ENCODE peak calls at places on chromosomes 1 and 21, in seven cellular contexts. X is GM23338, K is left ventricle myocardium inferior, V is fibroblast of villous mesenchyme, L is psoas muscle, H is kidney, T is cardiac fibroblast. E is an unnamed sample.

GRCh38 chr1:32500387-32501209 is 35.7 kb downstream of the ZBTB8B start:
- DNase-seq in X (peak; percentile 85), K (peak; percentile 82), V (peak; percentile 60), L (peak; percentile 79), H (peak; percentile 83), T (peak; percentile 59), E (no peak)

GRCh38 chr1:168582690-168583325 is 6.4 kb downstream of the XCL1 start:
- DNase-seq in X (no peak), K (no peak), V (peak; percentile 41), L (no peak), H (no peak), T (peak; percentile 7), E (no peak)

GRCh38 chr1:225660544-225660946 is 7.6 kb upstream of the ENAH start:
- DNase-seq in X (no peak), K (no peak), V (no peak), L (no peak), H (no peak), T (no peak), E (no peak)

GRCh38 chr1:212366901-212367300 is 47.8 kb downstream of the PACC1 start:
- DNase-seq in X (no peak), K (no peak), V (peak; percentile 36), L (no peak), H (no peak), T (peak; percentile 62), E (no peak)

GRCh38 chr1:41666991-41667631 is 182.6 kb upstream of the EDN2 start:
- DNase-seq in X (no peak), K (no peak), V (no peak), L (no peak), H (peak; percentile 69), T (peak; percentile 42), E (no peak)

GRCh38 chr1:31101147-31101502 is 35.6 kb upstream of the PUM1 start:
- DNase-seq in X (no peak), K (no peak), V (peak; percentile 93), L (no peak), H (no peak), T (peak; percentile 67), E (no peak)

GRCh38 chr1:243595527-243596206 is 254.4 kb downstream of the AKT3 start:
- DNase-seq in X (no peak), K (no peak), V (peak; percentile 69), L (no peak), H (no peak), T (peak; percentile 82), E (no peak)

GRCh38 chr1:160078392-160079195 is 2.7 kb upstream of the KCNJ9 start:
- DNase-seq in X (peak; percentile 75), K (no peak), V (peak; percentile 18), L (no peak), H (peak; percentile 41), T (peak; percentile 46), E (no peak)

GRCh38 chr1:90717665-90718410 is 736 bp upstream of the BARHL2 start:
- DNase-seq in X (peak; percentile 89), K (no peak), V (no peak), L (no peak), H (no peak), T (no peak), E (no peak)

GRCh38 chr1:216812966-216813365 is 89.7 kb upstream of the ESRRG start:
- DNase-seq in X (no peak), K (no peak), V (no peak), L (no peak), H (no peak), T (no peak), E (no peak)

GRCh38 chr1:57674803-57675202 is 250.9 kb upstream of the DAB1 start:
- DNase-seq in X (no peak), K (no peak), V (no peak), L (no peak), H (no peak), T (peak; percentile 14), E (no peak)

GRCh38 chr1:157195521-157196244 is 57.5 kb upstream of the ETV3 start:
- DNase-seq in X (no peak), K (no peak), V (no peak), L (no peak), H (no peak), T (no peak), E (no peak)

GRCh38 chr1:107141491-107142369 is 891 bp downstream of the NTNG1 start:
- DNase-seq in X (peak; percentile 73), K (no peak), V (peak; percentile 57), L (peak; percentile 21), H (peak; percentile 77), T (peak; percentile 70), E (peak; percentile 32)

GRCh38 chr1:42944207-42944928 is 14.3 kb downstream of the SLC2A1 start:
- DNase-seq in X (no peak), K (peak; percentile 77), V (no peak), L (no peak), H (peak; percentile 73), T (no peak), E (no peak)

GRCh38 chr1:43868741-43869067 is 64.9 kb upstream of the ARTN start:
- DNase-seq in X (no peak), K (no peak), V (peak; percentile 92), L (no peak), H (no peak), T (peak; percentile 60), E (no peak)

GRCh38 chr1:115214098-115214497 is 124.0 kb downstream of the NGF start:
- DNase-seq in X (no peak), K (no peak), V (no peak), L (no peak), H (no peak), T (no peak), E (no peak)

GRCh38 chr21:36235058-36235582 is 78.5 kb downstream of the DOP1B start:
- DNase-seq in X (no peak), K (no peak), V (peak; percentile 95), L (no peak), H (no peak), T (no peak), E (no peak)

GRCh38 chr1:156122519-156123355 is 8.2 kb downstream of the LMNA start:
- DNase-seq in X (no peak), K (peak; percentile 85), V (peak; percentile 95), L (peak; percentile 86), H (peak; percentile 93), T (peak; percentile 92), E (peak; percentile 65)

GRCh38 chr1:46466477-46467182 is 23.0 kb upstream of the DMBX1 start:
- DNase-seq in X (peak; percentile 83), K (peak; percentile 40), V (no peak), L (peak; percentile 40), H (peak; percentile 81), T (no peak), E (no peak)

GRCh38 chr1:115317101-115318012 is 20.7 kb downstream of the NGF start:
- DNase-seq in X (no peak), K (no peak), V (peak; percentile 70), L (no peak), H (no peak), T (no peak), E (no peak)

GRCh38 chr21:42760977-42761751 is 107.7 kb downstream of the PDE9A start:
- DNase-seq in X (no peak), K (no peak), V (no peak), L (no peak), H (no peak), T (no peak), E (no peak)

GRCh38 chr1:218481116-218481775 is 136.1 kb downstream of the TGFB2 start:
- DNase-seq in X (no peak), K (no peak), V (no peak), L (no peak), H (no peak), T (peak; percentile 69), E (no peak)
- H3K4me3 ChIP-seq in X (no peak overlapping the region), K (no peak overlapping the region), V (no peak overlapping the region), L (no peak overlapping the region), H (no peak overlapping the region), T (no peak overlapping the region), E (no peak overlapping the region)

GRCh38 chr1:205350626-205351235 is 6.0 kb downstream of the KLHDC8A start:
- DNase-seq in X (peak; percentile 76), K (no peak), V (no peak), L (no peak), H (no peak), T (no peak), E (no peak)

GRCh38 chr1:205353612-205354011 is 3.1 kb downstream of the KLHDC8A start:
- DNase-seq in X (no peak), K (no peak), V (peak; percentile 30), L (no peak), H (no peak), T (no peak), E (no peak)

GRCh38 chr1:205350124-205350523 is 6.6 kb downstream of the KLHDC8A start:
- DNase-seq in X (no peak), K (no peak), V (no peak), L (no peak), H (no peak), T (no peak), E (no peak)

GRCh38 chr1:205354259-205354904 is 2.3 kb downstream of the KLHDC8A start:
- DNase-seq in X (peak; percentile 90), K (no peak), V (peak; percentile 67), L (no peak), H (no peak), T (peak; percentile 86), E (no peak)

GRCh38 chr1:205351984-205352713 is 4.6 kb downstream of the KLHDC8A start:
- DNase-seq in X (peak; percentile 64), K (no peak), V (peak; percentile 63), L (no peak), H (no peak), T (peak; percentile 43), E (no peak)
- TF ChIP-seq CTCF in X (no peak), K (no peak), V (no peak), L (no peak), H (no peak), T (no peak), E (no peak)

DNA sequence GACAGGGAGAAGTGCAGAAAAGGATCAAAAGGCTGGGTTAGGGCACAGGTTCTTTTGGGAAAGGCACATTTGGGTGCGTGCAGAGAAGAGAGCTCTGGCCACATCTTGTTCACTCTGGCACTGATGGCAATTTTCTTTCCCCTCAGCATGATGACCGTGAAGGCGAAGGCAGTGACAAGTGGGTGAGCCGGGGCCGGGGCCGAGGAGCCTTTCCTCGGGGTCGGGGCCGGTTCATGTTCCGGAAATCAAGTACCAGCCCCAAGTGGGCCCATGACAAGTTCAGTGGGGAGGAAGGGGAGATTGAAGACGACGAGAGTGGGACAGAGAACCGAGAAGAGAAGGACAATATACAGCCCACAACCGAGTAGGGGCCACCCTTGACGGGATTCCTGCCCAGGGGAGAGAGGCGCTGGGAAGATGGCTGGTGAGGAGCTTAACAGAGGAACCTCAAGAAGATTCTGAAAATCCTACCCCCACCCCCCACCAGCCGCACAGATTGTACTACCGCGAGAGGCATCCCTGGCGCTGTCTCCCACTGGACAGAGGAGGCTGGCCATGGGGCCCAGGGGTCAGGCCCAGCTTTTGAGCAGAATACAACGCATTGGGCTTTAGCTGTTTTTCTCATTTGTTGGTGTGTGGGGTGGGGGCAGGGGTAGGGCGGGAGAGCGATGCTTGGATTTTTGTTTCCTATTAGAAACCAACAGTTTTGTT is 2.4 kb upstream of the SH3D21 start:
- DNase-seq in X (no peak), K (no peak), V (no peak), L (no peak), H (no peak), T (no peak), E (no peak)
- H3K4me3 ChIP-seq in X (no peak overlapping the region), K (no peak overlapping the region), V (no peak overlapping the region), L (no peak overlapping the region), H (no peak overlapping the region), T (no peak overlapping the region), E (no peak overlapping the region)

GRCh38 chr1:20271498-20272400 is 18.9 kb upstream of the VWA5B1 start:
- DNase-seq in X (no peak), K (no peak), V (no peak), L (no peak), H (no peak), T (peak; percentile 18), E (no peak)
- TF ChIP-seq CTCF in X (peak; percentile 26), K (peak; percentile 8), V (no peak), L (no peak), H (no peak), T (no peak), E (no peak)

E was measured in BJ.